ENCODE peak calls at places on chromosomes 4 and X, in four cellular contexts. One of them, this sample, is unnamed.

GRCh38 chr4:79528241-79528706 is 120.2 kb upstream of the GK2 start:
- DNase-seq in Calu3: peak; percentile 6
- DNase-seq in endothelial cell: no peak
- DNase-seq in colonic mucosa: no peak
- DNase-seq in this sample: no peak

GRCh38 chrX:71095971-71096701 is 485 bp downstream of the FOXO4 start:
- DNase-seq in Calu3: peak; percentile 6
- DNase-seq in endothelial cell: peak; percentile 12
- DNase-seq in colonic mucosa: peak; percentile 69
- DNase-seq in this sample: peak; percentile 23

GRCh38 chr4:99790796-99791617 is 25.6 kb upstream of the DAPP1 start:
- DNase-seq in Calu3: no peak
- DNase-seq in endothelial cell: no peak
- DNase-seq in colonic mucosa: no peak
- DNase-seq in this sample: no peak

GRCh38 chr4:10212400-10212799 is 95.8 kb upstream of the WDR1 start:
- DNase-seq in Calu3: no peak
- DNase-seq in endothelial cell: no peak
- DNase-seq in colonic mucosa: no peak
- DNase-seq in this sample: no peak

GRCh38 chrX:137313627-137314026 is 252.3 kb upstream of the ZIC3 start:
- DNase-seq in Calu3: no peak
- DNase-seq in endothelial cell: no peak
- DNase-seq in colonic mucosa: no peak
- DNase-seq in this sample: no peak

GRCh38 chr4:25710637-25711036 is 55.0 kb downstream of the SLC34A2 start:
- DNase-seq in Calu3: no peak
- DNase-seq in endothelial cell: no peak
- DNase-seq in colonic mucosa: no peak
- DNase-seq in this sample: no peak

GRCh38 chr4:6999172-7000086 is 43.7 kb upstream of the TADA2B start:
- DNase-seq in Calu3: peak; percentile 13
- DNase-seq in endothelial cell: no peak
- DNase-seq in colonic mucosa: no peak
- DNase-seq in this sample: no peak

GRCh38 chrX:19563746-19564145 is 48.4 kb upstream of the MAP3K15 start:
- DNase-seq in Calu3: no peak
- DNase-seq in endothelial cell: no peak
- DNase-seq in colonic mucosa: no peak
- DNase-seq in this sample: no peak

GRCh38 chr4:165379662-165380061 is 854 bp downstream of the CPE start:
- DNase-seq in Calu3: no peak
- DNase-seq in endothelial cell: no peak
- DNase-seq in colonic mucosa: no peak
- DNase-seq in this sample: peak; percentile 62

GRCh38 chrX:16822723-16823122 is 36.5 kb downstream of the TXLNG start:
- DNase-seq in Calu3: no peak
- DNase-seq in endothelial cell: no peak
- DNase-seq in colonic mucosa: no peak
- DNase-seq in this sample: no peak

GRCh38 chr4:108366716-108367115 is 198.0 kb upstream of the LEF1 start:
- DNase-seq in Calu3: no peak
- DNase-seq in endothelial cell: no peak
- DNase-seq in colonic mucosa: no peak
- DNase-seq in this sample: no peak

GRCh38 chr4:95742872-95743271 is 97.0 kb upstream of the PDHA2 start:
- DNase-seq in Calu3: no peak
- DNase-seq in endothelial cell: no peak
- DNase-seq in colonic mucosa: no peak
- DNase-seq in this sample: no peak

GRCh38 chr4:13640149-13640671 is 12.7 kb upstream of the BOD1L1 start:
- DNase-seq in Calu3: no peak
- DNase-seq in endothelial cell: no peak
- DNase-seq in colonic mucosa: no peak
- DNase-seq in this sample: no peak

GRCh38 chr4:3384391-3384770 is 57.4 kb upstream of the HGFAC start:
- DNase-seq in Calu3: no peak
- DNase-seq in endothelial cell: no peak
- DNase-seq in colonic mucosa: peak; percentile 45
- DNase-seq in this sample: no peak

GRCh38 chr4:185318679-185319078 is 77.0 kb downstream of the LRP2BP start:
- DNase-seq in Calu3: no peak
- DNase-seq in endothelial cell: no peak
- DNase-seq in colonic mucosa: no peak
- DNase-seq in this sample: no peak

GRCh38 chr4:836003-836511 is 10.1 kb upstream of the CPLX1 start:
- DNase-seq in Calu3: no peak
- DNase-seq in endothelial cell: no peak
- DNase-seq in colonic mucosa: no peak
- DNase-seq in this sample: peak; percentile 14

DNA sequence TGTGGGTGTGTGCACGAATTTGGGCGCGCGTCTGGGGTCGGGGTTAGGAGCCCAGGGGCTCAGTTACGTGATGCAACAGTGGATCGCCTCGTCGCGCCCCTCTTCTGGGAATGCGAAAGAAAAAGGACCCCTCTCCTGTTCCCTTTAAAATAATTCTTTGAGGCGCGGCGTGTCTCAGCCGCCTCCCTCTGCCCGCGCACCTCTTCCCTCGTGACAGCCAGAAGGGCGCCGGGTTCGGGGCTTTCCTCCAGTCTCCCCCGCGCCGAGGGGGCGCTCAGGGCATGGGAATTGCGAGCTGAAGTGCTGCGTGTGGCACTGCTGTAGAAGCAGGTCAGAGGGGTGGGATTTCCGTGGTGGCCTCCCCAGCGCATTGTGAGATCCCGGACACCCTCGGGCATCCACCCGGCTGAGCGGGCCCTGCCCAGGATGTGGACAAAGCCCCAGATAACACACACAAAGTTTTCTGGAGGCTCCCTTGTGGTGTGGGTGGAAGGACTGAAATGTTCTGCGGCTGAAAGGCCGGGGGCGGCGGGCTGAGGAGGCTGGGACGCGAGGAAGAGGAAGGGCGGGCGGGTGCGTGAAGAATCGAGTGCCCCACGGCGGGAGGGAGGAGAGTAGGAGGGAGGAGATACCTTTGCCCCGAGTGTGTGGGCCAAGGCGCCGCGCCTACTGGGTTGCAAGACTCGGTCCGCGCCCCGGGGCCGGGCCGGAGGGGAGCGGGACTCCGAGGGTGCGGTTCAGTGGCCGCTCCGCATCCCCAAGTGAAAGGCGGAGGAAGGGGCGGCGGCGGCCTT is 697 bp downstream of the SEPTIN11 start:
- DNase-seq in Calu3: peak; percentile 21
- DNase-seq in endothelial cell: peak; percentile 55
- DNase-seq in colonic mucosa: peak; percentile 85
- DNase-seq in this sample: peak; percentile 70
- TF ChIP-seq CTCF in Calu3: no peak
- TF ChIP-seq CTCF in endothelial cell: no peak
- TF ChIP-seq CTCF in colonic mucosa: no peak
- TF ChIP-seq CTCF in this sample: no peak

DNA sequence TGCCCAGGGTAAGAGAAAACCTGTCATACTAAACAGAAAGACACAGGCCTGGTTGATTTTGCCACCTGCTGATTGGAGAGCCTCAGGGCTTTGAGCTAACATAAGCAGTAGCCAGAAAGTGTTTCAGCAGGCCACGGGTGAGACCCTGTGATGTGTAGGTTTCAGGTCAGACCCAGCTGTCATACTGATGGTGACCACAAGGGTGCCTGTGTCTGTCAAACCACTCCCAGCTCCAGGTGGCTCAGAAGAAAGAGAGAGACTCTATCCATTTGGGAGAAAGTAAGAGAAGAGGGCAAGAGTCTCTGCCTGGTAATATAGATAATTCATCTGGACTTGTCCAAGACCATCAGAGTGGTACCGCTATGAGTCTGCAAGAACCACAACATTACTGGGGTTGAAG is 72.8 kb upstream of the NLRP2B start:
- DNase-seq in Calu3: no peak
- DNase-seq in endothelial cell: no peak
- DNase-seq in colonic mucosa: no peak
- DNase-seq in this sample: peak; percentile 16
- TF ChIP-seq CTCF in Calu3: no peak
- TF ChIP-seq CTCF in endothelial cell: no peak
- TF ChIP-seq CTCF in colonic mucosa: no peak
- TF ChIP-seq CTCF in this sample: no peak

DNA sequence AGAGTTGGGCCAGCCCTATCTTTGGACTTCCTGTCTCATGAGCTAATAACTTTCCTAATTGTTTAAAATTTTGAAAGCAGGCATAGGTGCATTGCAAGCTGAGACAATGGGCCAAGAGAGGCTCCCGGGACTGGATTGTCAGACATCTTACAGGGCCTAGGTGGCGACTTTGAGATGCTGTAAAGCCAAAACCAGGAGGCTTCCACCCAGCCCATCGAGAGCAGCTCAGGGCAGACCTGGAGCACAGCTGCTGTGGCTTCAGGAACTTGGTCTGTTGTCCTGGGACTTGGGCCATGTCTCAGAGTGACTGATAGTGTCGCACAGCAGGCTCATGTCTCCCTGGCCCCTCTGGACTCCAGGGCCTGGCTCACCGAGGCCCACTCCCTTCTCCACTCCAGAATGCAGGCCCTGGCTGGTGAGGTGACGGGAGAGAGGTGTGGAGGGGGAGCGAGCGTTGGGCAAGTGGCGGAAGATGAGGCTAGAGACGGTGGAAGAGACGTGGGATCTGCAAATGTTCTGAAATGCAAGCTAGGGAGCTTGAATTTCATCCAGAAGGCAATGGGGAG is 24.1 kb upstream of the MTM1 start:
- DNase-seq in Calu3: peak; percentile 13
- DNase-seq in endothelial cell: no peak
- DNase-seq in colonic mucosa: peak; percentile 45
- DNase-seq in this sample: no peak
- TF ChIP-seq CTCF in Calu3: no peak
- TF ChIP-seq CTCF in endothelial cell: no peak
- TF ChIP-seq CTCF in colonic mucosa: no peak
- TF ChIP-seq CTCF in this sample: no peak

GRCh38 chrX:106952988-106953387 is 32.8 kb downstream of the CLDN2 start:
- DNase-seq in Calu3: no peak
- DNase-seq in endothelial cell: no peak
- DNase-seq in colonic mucosa: no peak
- DNase-seq in this sample: no peak
- TF ChIP-seq CTCF in Calu3: peak; percentile 20
- TF ChIP-seq CTCF in endothelial cell: peak; percentile 44
- TF ChIP-seq CTCF in colonic mucosa: peak; percentile 32
- TF ChIP-seq CTCF in this sample: peak; percentile 11

GRCh38 chr4:150248181-150248580 is 169.9 kb downstream of the DCLK2 start:
- DNase-seq in Calu3: no peak
- DNase-seq in endothelial cell: no peak
- DNase-seq in colonic mucosa: no peak
- DNase-seq in this sample: no peak
- TF ChIP-seq CTCF in Calu3: no peak
- TF ChIP-seq CTCF in endothelial cell: no peak
- TF ChIP-seq CTCF in colonic mucosa: no peak
- TF ChIP-seq CTCF in this sample: no peak

DNA sequence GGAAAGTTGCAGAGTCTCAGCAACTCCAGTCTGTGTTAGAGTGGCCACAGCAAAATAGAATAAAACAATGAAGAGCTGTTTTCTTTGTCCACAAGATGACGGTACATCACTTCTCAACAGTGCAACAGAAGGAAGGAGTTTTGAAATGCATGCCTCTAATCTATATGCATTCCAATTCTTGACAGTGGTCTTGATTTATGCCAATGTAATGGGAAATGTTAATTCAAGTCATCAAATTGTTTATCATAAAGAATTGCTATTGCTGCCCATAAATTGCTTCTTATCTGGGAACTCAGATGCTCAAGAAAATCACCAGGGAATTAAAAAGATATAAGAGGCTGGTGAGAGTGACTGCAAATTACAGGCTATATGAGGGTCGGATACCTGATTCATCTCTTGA is 195.5 kb upstream of the PRPS2 start:
- DNase-seq in Calu3: no peak
- DNase-seq in endothelial cell: no peak
- DNase-seq in colonic mucosa: no peak
- DNase-seq in this sample: no peak
- TF ChIP-seq CTCF in Calu3: no peak
- TF ChIP-seq CTCF in endothelial cell: no peak
- TF ChIP-seq CTCF in colonic mucosa: no peak
- TF ChIP-seq CTCF in this sample: no peak

DNA sequence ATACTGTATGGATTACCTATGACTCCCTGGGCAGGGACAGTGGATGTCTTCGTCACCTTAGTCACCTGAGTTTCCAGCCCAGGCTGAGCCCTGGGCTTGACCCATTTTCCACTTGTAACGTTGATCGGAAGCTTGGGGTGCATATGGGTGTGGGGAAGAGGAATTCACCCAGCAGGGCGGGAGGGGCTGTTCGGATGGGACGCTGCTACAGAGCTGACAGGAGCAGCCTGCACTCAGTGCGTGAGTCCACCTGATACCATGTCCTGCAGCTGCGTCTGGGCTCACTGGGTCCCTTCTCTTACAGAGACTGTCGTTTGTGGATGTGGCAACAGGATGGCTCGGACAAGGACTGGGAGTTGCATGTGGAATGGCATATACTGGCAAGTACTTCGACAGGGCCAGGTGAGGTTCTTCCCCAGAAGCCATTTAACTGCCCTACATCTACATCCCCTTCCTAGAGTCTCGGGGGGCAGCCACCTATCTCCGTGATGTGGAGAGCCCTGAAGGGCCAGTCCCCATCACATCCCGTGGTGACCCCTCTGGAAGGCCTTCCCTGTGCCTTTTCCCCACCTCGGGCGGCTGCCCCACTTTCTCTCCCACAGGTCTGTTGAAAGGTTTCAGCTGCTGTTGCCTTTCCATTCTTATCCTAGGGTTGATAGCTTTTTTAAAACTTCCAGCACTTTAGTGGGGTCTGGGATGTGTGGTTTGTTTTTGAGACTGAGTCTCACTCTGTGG is 13.6 kb downstream of the TKTL1 start:
- DNase-seq in Calu3: no peak
- DNase-seq in endothelial cell: no peak
- DNase-seq in colonic mucosa: no peak
- DNase-seq in this sample: no peak
- TF ChIP-seq CTCF in Calu3: no peak
- TF ChIP-seq CTCF in endothelial cell: no peak
- TF ChIP-seq CTCF in colonic mucosa: no peak
- TF ChIP-seq CTCF in this sample: no peak

GRCh38 chr4:12414181-12414812 is 985.6 kb upstream of the HS3ST1 start:
- DNase-seq in Calu3: no peak
- DNase-seq in endothelial cell: no peak
- DNase-seq in colonic mucosa: no peak
- DNase-seq in this sample: no peak

GRCh38 chr4:12411072-12411471 is 982.4 kb upstream of the HS3ST1 start:
- DNase-seq in Calu3: no peak
- DNase-seq in endothelial cell: no peak
- DNase-seq in colonic mucosa: no peak
- DNase-seq in this sample: no peak

DNA sequence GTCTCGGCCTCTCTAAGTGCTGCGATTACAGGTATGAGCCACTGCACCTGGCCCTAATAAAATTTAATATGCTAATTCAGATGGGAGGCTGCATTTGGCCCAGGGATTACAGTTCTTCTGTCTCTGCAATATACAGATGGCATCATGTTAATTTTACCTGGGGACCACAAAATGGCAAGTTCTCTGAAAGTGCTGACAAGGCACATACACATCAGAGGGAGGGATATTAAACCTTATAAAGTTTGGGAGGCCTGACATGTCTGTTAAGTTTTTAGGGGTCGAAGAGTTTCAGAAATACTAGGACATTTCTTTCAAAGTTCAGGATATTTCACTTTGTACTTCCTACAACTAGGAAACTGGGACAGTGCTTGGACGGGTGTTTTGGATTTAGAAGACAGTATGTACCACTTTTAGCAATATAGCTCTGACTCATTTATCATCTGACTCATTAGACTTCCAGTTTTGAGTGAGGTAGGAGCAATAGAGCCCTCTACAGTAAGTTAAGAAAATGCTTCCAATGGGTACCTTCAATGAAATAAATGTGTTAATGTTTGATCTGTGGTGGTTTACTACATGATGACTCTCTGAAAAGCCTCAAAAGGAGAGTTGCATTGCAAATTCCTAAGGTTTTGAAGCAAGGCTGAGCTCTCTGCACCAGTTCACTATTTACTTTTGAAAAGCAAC is 981.0 kb upstream of the HS3ST1 start:
- DNase-seq in Calu3: no peak
- DNase-seq in endothelial cell: no peak
- DNase-seq in colonic mucosa: no peak
- DNase-seq in this sample: no peak
- TF ChIP-seq CTCF in Calu3: no peak
- TF ChIP-seq CTCF in endothelial cell: no peak
- TF ChIP-seq CTCF in colonic mucosa: no peak
- TF ChIP-seq CTCF in this sample: no peak

This sample was measured in glutamatergic neuron.